ENCODE peak calls at places on chromosomes 3 and 15, in four cellular contexts. P is neuronal stem cell, O is GM23248, S is adrenal gland. Z is an unnamed sample. For H3K27me3, the result is how much of the 10 kb centered on the place peaks cover.

GRCh38 chr3:177591371-177591770 is 394.1 kb upstream of the TBL1XR1 start:
- DNase-seq in P (no peak), O (peak), S (no peak), Z (peak)

GRCh38 chr3:183094711-183095110 is 4.6 kb downstream of the MCCC1 start:
- DNase-seq in P (no peak), O (no peak), S (no peak), Z (no peak)

GRCh38 chr3:50268703-50269451 is at the start of gene SEMA3B:
- DNase-seq in P (no peak), O (peak), S (peak), Z (peak)

GRCh38 chr3:10511809-10512494 is 6.6 kb upstream of the ATP2B2 start:
- DNase-seq in P (no peak), O (peak), S (no peak), Z (no peak)

GRCh38 chr3:66153471-66153870 is 67.3 kb upstream of the SLC25A26 start:
- DNase-seq in P (no peak), O (peak), S (no peak), Z (peak)

GRCh38 chr3:181971424-181971823 is 259.7 kb downstream of the SOX2 start:
- DNase-seq in P (no peak), O (no peak), S (no peak), Z (no peak)

GRCh38 chr3:79810101-79810500 is 42.3 kb upstream of the ROBO1 start:
- DNase-seq in P (no peak), O (no peak), S (no peak), Z (no peak)

GRCh38 chr3:169558371-169558770 is 105.1 kb downstream of the MECOM start:
- DNase-seq in P (no peak), O (no peak), S (no peak), Z (peak)

GRCh38 chr3:31911124-31911523 is 69.9 kb downstream of the OSBPL10 start:
- DNase-seq in P (no peak), O (no peak), S (no peak), Z (no peak)

GRCh38 chr3:117026401-117026800 is 316.8 kb downstream of the TUSC7 start:
- DNase-seq in P (no peak), O (no peak), S (no peak), Z (no peak)

DNA sequence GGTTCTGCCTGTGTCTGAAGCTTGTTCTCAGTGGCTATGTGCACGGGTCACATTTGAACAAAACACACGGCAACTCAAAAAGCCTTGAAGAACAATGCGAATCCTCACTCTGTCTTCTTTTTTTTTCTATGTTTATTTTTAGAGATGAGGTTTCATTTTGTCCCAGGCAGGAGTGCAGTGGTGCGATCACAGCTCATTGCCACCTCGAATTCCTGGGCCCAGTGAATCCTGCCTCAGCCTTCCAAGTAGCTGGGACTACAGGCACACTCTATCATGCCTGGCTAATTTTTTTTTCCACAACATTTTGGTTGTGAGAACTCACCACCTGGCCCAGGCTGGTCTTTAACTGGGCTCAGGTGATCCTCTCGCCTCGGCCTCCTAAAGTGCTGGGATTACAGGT is 20.2 kb upstream of the ONECUT1 start:
- DNase-seq in P (no peak), O (no peak), S (no peak), Z (no peak)
- H3K27me3 ChIP-seq in P (half or more), O (under half), S (under half), Z (under half)

GRCh38 chr3:46876313-46877300 is 914 bp upstream of the PTH1R start:
- DNase-seq in P (no peak), O (no peak), S (no peak), Z (no peak)
- H3K27me3 ChIP-seq in P (half or more), O (under half), S (under half), Z (under half)

DNA sequence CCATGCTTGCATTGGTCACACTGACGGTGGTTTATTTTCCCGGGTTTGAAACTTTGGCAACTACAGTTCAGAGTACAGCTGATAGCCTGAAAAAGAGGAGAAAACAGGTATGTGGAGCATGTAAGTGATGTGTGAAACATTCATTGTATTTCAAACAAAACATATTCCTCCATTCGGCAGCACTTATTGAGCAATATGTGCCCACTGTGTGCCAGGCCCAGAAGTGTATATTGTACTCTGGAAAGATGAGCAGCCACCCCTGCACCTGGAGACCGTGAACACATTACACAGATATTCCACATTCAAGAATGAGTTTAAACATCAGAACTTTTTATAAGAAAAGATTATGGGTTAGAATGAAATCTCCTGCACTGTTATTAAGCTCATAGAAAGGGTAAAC is 16.3 kb downstream of the BNC1 start:
- DNase-seq in P (no peak), O (no peak), S (no peak), Z (no peak)
- H3K27me3 ChIP-seq in P (under half), O (under half), S (under half), Z (under half)

GRCh38 chr15:22265056-22265945 is 185.0 kb downstream of the OR4M2 start:
- DNase-seq in P (no peak), O (no peak), S (no peak), Z (no peak)
- H3K27me3 ChIP-seq in P (under half), O (under half), S (under half), Z (under half)

GRCh38 chr3:42263354-42264346 is 2.3 kb downstream of the CCK start:
- DNase-seq in P (peak), O (peak), S (no peak), Z (no peak)

GRCh38 chr3:42264399-42265058 is 1.5 kb downstream of the CCK start:
- DNase-seq in P (no peak), O (peak), S (peak), Z (peak)

GRCh38 chr3:42266085-42266484 is at the start of gene CCK:
- DNase-seq in P (no peak), O (no peak), S (no peak), Z (no peak)

GRCh38 chr3:42267878-42268277 is 1.9 kb upstream of the CCK start:
- DNase-seq in P (no peak), O (no peak), S (no peak), Z (no peak)

GRCh38 chr3:42265059-42265991 is 660 bp downstream of the CCK start:
- DNase-seq in P (no peak), O (no peak), S (no peak), Z (no peak)
- H3K27me3 ChIP-seq in P (half or more), O (half or more), S (under half), Z (under half)